ENCODE peak calls at places on chromosomes 13 and 19, in eight cellular contexts. X, A, N, O, B, W, T and F are unnamed samples.
A peak's percentile ranks its signal among the peaks of the same experiment; 100 is the strongest.

GRCh38 chr19:3516675-3517207 is 10.6 kb downstream of the FZR1 start:
- DNase-seq in X (no peak), A (no peak), N (no peak), O (no peak), B (peak; percentile 86), W (no peak), T (no peak), F (no peak)

GRCh38 chr13:110244096-110244830 is 62.7 kb downstream of the COL4A1 start:
- DNase-seq in X (no peak), A (peak; percentile 35), N (no peak), O (no peak), B (no peak), W (peak; percentile 95), T (no peak), F (no peak)

GRCh38 chr13:25668345-25668744 is 296.6 kb downstream of the ATP8A2 start:
- DNase-seq in X (no peak), A (no peak), N (no peak), O (no peak), B (no peak), W (no peak), T (no peak), F (no peak)

GRCh38 chr13:44437356-44438233 is 64.0 kb downstream of the SERP2 start:
- DNase-seq in X (peak; percentile 77), A (no peak), N (peak; percentile 78), O (no peak), B (peak; percentile 85), W (peak; percentile 44), T (peak; percentile 20), F (no peak)

GRCh38 chr13:30290812-30291436 is 16.4 kb downstream of the KATNAL1 start:
- DNase-seq in X (no peak), A (no peak), N (no peak), O (no peak), B (no peak), W (no peak), T (no peak), F (no peak)

GRCh38 chr19:47049307-47049700 is 880 bp upstream of the TMEM160 start:
- DNase-seq in X (peak; percentile 19), A (no peak), N (peak; percentile 87), O (no peak), B (no peak), W (peak; percentile 84), T (peak; percentile 49), F (no peak)

GRCh38 chr13:73998631-73999030 is 135.6 kb downstream of the KLF12 start:
- DNase-seq in X (no peak), A (no peak), N (no peak), O (no peak), B (peak; percentile 89), W (no peak), T (no peak), F (no peak)

GRCh38 chr19:17841810-17842662 is 5.7 kb downstream of the JAK3 start:
- DNase-seq in X (peak; percentile 82), A (peak; percentile 99), N (peak; percentile 99), O (no peak), B (peak; percentile 79), W (peak; percentile 60), T (peak; percentile 100), F (peak; percentile 67)

GRCh38 chr19:50794074-50794777 is 4.0 kb downstream of the ACP4 start:
- DNase-seq in X (no peak), A (peak; percentile 63), N (no peak), O (no peak), B (peak; percentile 87), W (no peak), T (no peak), F (no peak)

GRCh38 chr13:76289558-76289957 is 596.6 kb downstream of the KCTD12 start:
- DNase-seq in X (peak; percentile 35), A (no peak), N (no peak), O (no peak), B (no peak), W (no peak), T (no peak), F (no peak)

GRCh38 chr19:42254850-42255765 is at the start of gene ERF:
- DNase-seq in X (peak; percentile 92), A (peak; percentile 94), N (peak; percentile 95), O (peak; percentile 78), B (peak; percentile 96), W (peak; percentile 88), T (peak; percentile 97), F (no peak)

GRCh38 chr19:55165952-55166529 is 372 bp downstream of the DNAAF3 start:
- DNase-seq in X (peak; percentile 82), A (peak; percentile 91), N (peak; percentile 98), O (no peak), B (peak; percentile 27), W (peak; percentile 74), T (peak; percentile 95), F (peak; percentile 61)

GRCh38 chr13:113672002-113672651 is 5.1 kb downstream of the GRK1 start:
- DNase-seq in X (no peak), A (no peak), N (no peak), O (no peak), B (no peak), W (peak; percentile 21), T (peak; percentile 44), F (no peak)

GRCh38 chr19:45191324-45191845 is 12.8 kb downstream of the BLOC1S3 start:
- DNase-seq in X (no peak), A (no peak), N (no peak), O (no peak), B (no peak), W (no peak), T (no peak), F (no peak)

GRCh38 chr19:35487821-35488220 is 2.4 kb downstream of the KRTDAP start:
- DNase-seq in X (no peak), A (no peak), N (no peak), O (no peak), B (no peak), W (no peak), T (no peak), F (no peak)

GRCh38 chr13:113531041-113531873 is 40.7 kb upstream of the DCUN1D2 start:
- DNase-seq in X (no peak), A (no peak), N (no peak), O (no peak), B (no peak), W (no peak), T (no peak), F (no peak)

GRCh38 chr19:8163781-8164180 is 14.4 kb upstream of the FBN3 start:
- DNase-seq in X (no peak), A (no peak), N (no peak), O (no peak), B (no peak), W (no peak), T (peak; percentile 61), F (no peak)

GRCh38 chr19:30226464-30227070 is 145.6 kb upstream of the ZNF536 start:
- DNase-seq in X (no peak), A (peak; percentile 59), N (peak; percentile 32), O (no peak), B (no peak), W (peak; percentile 43), T (peak; percentile 68), F (no peak)

GRCh38 chr13:51451134-51451466 is 1.7 kb downstream of the INTS6 start:
- DNase-seq in X (no peak), A (no peak), N (no peak), O (no peak), B (peak; percentile 51), W (no peak), T (no peak), F (no peak)

DNA sequence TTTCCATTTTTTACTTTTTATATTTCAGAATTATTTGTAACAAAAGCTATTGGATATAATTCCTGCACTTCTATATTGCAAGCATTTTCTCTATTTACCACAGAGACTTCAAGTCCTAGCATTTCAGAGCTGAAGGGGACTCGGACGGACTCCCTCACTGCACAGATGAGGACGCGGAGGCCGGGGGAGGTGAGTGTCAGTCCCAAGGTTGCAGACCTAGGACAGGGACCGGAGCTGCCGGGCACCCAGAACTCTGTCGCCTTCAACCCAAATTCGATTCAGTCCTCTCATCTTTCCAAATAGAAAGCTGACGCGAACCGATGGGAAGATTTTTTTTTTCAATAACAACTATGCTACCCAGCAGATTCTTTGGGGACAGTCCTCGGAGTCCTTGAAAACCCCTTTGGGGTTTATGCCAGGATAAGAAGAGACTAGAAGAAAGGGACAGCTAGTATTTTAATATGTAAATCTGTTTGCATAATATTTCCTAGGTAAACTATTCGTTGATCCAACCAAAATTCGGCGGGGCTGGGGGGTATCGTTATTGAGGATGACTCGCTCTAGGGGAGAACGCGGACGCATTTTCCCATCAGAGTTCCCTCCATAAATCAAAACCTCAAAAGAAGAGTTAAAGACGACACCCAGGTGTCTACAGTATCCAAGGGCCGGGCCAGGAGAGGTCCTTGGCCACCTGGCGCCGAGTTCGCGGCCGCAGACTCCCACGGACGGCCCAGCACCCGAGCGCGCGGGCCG is 804 bp downstream of the FLT3 start:
- DNase-seq in X (no peak), A (no peak), N (peak; percentile 20), O (no peak), B (no peak), W (no peak), T (peak; percentile 54), F (no peak)
- H3K4me3 ChIP-seq in X (no peak overlapping the region), A (peak overlapping the region; percentile 75), N (peak overlapping the region; percentile 82), O (peak overlapping the region; percentile 69), B (peak overlapping the region; percentile 36), W (no peak overlapping the region), T (peak overlapping the region; percentile 70), F (no peak overlapping the region)

GRCh38 chr19:919157-920050 is 2.3 kb downstream of the KISS1R start:
- DNase-seq in X (no peak), A (peak; percentile 73), N (peak; percentile 75), O (no peak), B (peak; percentile 60), W (no peak), T (peak; percentile 74), F (no peak)

GRCh38 chr19:918152-918437 is 962 bp downstream of the KISS1R start:
- DNase-seq in X (no peak), A (no peak), N (no peak), O (no peak), B (no peak), W (no peak), T (no peak), F (no peak)

GRCh38 chr19:920051-920857 is 3.1 kb downstream of the KISS1R start:
- DNase-seq in X (no peak), A (peak; percentile 76), N (peak; percentile 65), O (no peak), B (no peak), W (no peak), T (peak; percentile 75), F (no peak)

GRCh38 chr19:917323-918151 is at the start of gene KISS1R:
- DNase-seq in X (no peak), A (peak; percentile 91), N (peak; percentile 93), O (no peak), B (peak; percentile 69), W (no peak), T (peak; percentile 93), F (no peak)

GRCh38 chr19:918481-919156 is 1.5 kb downstream of the KISS1R start:
- DNase-seq in X (no peak), A (no peak), N (peak; percentile 74), O (no peak), B (no peak), W (no peak), T (peak; percentile 75), F (no peak)
- H3K4me3 ChIP-seq in X (no peak overlapping the region), A (peak overlapping the region; percentile 76), N (peak overlapping the region; percentile 72), O (peak overlapping the region; percentile 64), B (no peak overlapping the region), W (no peak overlapping the region), T (no peak overlapping the region), F (peak overlapping the region; percentile 31)

GRCh38 chr19:522726-523125 is 8.8 kb upstream of the CDC34 start:
- DNase-seq in X (no peak), A (no peak), N (no peak), O (no peak), B (no peak), W (no peak), T (no peak), F (no peak)
- H3K4me3 ChIP-seq in X (no peak overlapping the region), A (no peak overlapping the region), N (no peak overlapping the region), O (no peak overlapping the region), B (no peak overlapping the region), W (no peak overlapping the region), T (no peak overlapping the region), F (no peak overlapping the region)

GRCh38 chr13:48403151-48403631 is 9.7 kb downstream of the LPAR6 start:
- DNase-seq in X (no peak), A (no peak), N (no peak), O (no peak), B (no peak), W (peak; percentile 37), T (no peak), F (no peak)
- H3K4me3 ChIP-seq in X (no peak overlapping the region), A (no peak overlapping the region), N (no peak overlapping the region), O (peak overlapping the region; percentile 43), B (no peak overlapping the region), W (peak overlapping the region; percentile 28), T (no peak overlapping the region), F (no peak overlapping the region)